ENCODE peak calls at places on chromosomes 4 and X, in ten cellular contexts. I, D, W, G, J, N, K, R, Q and L are unnamed samples.

GRCh38 chrX:47707031-47707780 is 48.2 kb upstream of the UXT start:
- DNase-seq in I (no peak), D (no peak), W (no peak), G (peak), J (no peak), N (no peak), K (no peak), R (peak), Q (no peak), L (peak)

GRCh38 chrX:153780678-153781427 is at the start of gene SRPK3:
- DNase-seq in I (peak), D (no peak), W (no peak), G (no peak), J (no peak), N (peak), K (peak), R (no peak), Q (no peak), L (peak)

GRCh38 chr4:140930556-140930955 is 174.4 kb upstream of the TBC1D9 start:
- DNase-seq in I (no peak), D (no peak), W (no peak), G (no peak), J (no peak), N (no peak), K (no peak), R (no peak), Q (no peak), L (no peak)

GRCh38 chr4:46445689-46446339 is 55.9 kb upstream of the GABRA2 start:
- DNase-seq in I (no peak), D (no peak), W (no peak), G (peak), J (no peak), N (no peak), K (no peak), R (no peak), Q (no peak), L (no peak)

GRCh38 chr4:158155656-158156356 is 17.0 kb downstream of the GASK1B start:
- DNase-seq in I (no peak), D (no peak), W (no peak), G (no peak), J (no peak), N (no peak), K (no peak), R (no peak), Q (no peak), L (no peak)

GRCh38 chr4:181202249-181202648 is 1041.0 kb upstream of the TENM3 start:
- DNase-seq in I (no peak), D (no peak), W (peak), G (no peak), J (no peak), N (no peak), K (no peak), R (no peak), Q (no peak), L (no peak)

GRCh38 chr4:89836897-89837384 is at the start of gene SNCA:
- DNase-seq in I (peak), D (peak), W (peak), G (peak), J (no peak), N (peak), K (peak), R (no peak), Q (peak), L (peak)

GRCh38 chr4:1198070-1198844 is 25.9 kb upstream of the SPON2 start:
- DNase-seq in I (no peak), D (no peak), W (no peak), G (no peak), J (no peak), N (no peak), K (no peak), R (no peak), Q (no peak), L (peak)

GRCh38 chr4:152981278-152981677 is 45.2 kb downstream of the FHDC1 start:
- DNase-seq in I (no peak), D (no peak), W (no peak), G (peak), J (no peak), N (no peak), K (no peak), R (no peak), Q (no peak), L (no peak)

GRCh38 chr4:38141808-38142500 is 181.8 kb downstream of the PTTG2 start:
- DNase-seq in I (peak), D (no peak), W (no peak), G (peak), J (no peak), N (no peak), K (no peak), R (no peak), Q (no peak), L (no peak)

GRCh38 chr4:81466841-81467671 is 4.7 kb downstream of the RASGEF1B start:
- DNase-seq in I (peak), D (peak), W (peak), G (peak), J (peak), N (no peak), K (peak), R (peak), Q (peak), L (peak)

GRCh38 chrX:149512225-149512885 is 7.2 kb upstream of the IDS start:
- DNase-seq in I (peak), D (peak), W (peak), G (peak), J (no peak), N (no peak), K (peak), R (no peak), Q (peak), L (peak)